ENCODE peak calls at places on chromosomes 13 and 19, in five cellular contexts. O is GM12878, T is K562, X is GM23338, S is HepG2. F is an unnamed sample.

GRCh38 chr13:108270442-108270841 is 924 bp downstream of the TNFSF13B start:
- DNase-seq in O (no peak), T (no peak), X (no peak), S (no peak), F (no peak)

GRCh38 chr19:47247308-47247990 is 8.9 kb upstream of the CCDC9 start:
- DNase-seq in O (no peak), T (peak), X (peak), S (peak), F (peak)

GRCh38 chr19:48630289-48631036 is 6.7 kb downstream of the DBP start:
- DNase-seq in O (no peak), T (no peak), X (peak), S (no peak), F (no peak)

GRCh38 chr13:30354481-30355404 is 47.4 kb upstream of the KATNAL1 start:
- DNase-seq in O (no peak), T (no peak), X (no peak), S (peak), F (no peak)

GRCh38 chr13:44266305-44266704 is 107.3 kb upstream of the SERP2 start:
- DNase-seq in O (no peak), T (no peak), X (peak), S (no peak), F (no peak)

GRCh38 chr19:23436944-23437343 is 41.7 kb upstream of the ZNF91 start:
- DNase-seq in O (no peak), T (peak), X (peak), S (no peak), F (peak)

GRCh38 chr19:16327501-16327900 is 2.9 kb downstream of the KLF2 start:
- DNase-seq in O (no peak), T (no peak), X (no peak), S (no peak), F (no peak)

GRCh38 chr13:25679936-25680335 is 308.2 kb downstream of the ATP8A2 start:
- DNase-seq in O (no peak), T (no peak), X (no peak), S (no peak), F (no peak)

GRCh38 chr13:78100481-78100880 is 181.8 kb upstream of the EDNRB start:
- DNase-seq in O (no peak), T (no peak), X (no peak), S (no peak), F (no peak)

GRCh38 chr13:28282451-28282850 is 144.1 kb downstream of the PAN3 start:
- DNase-seq in O (peak), T (no peak), X (no peak), S (no peak), F (no peak)

GRCh38 chr13:48281556-48281955 is 22.0 kb upstream of the RB1 start:
- DNase-seq in O (no peak), T (no peak), X (no peak), S (no peak), F (no peak)

GRCh38 chr19:9796113-9796773 is 22.6 kb downstream of the FBXL12 start:
- DNase-seq in O (peak), T (peak), X (peak), S (peak), F (peak)

GRCh38 chr13:27007166-27007565 is 164.4 kb downstream of the USP12 start:
- DNase-seq in O (no peak), T (no peak), X (peak), S (no peak), F (no peak)

GRCh38 chr13:111337206-111337605 is 16.8 kb downstream of the TEX29 start:
- DNase-seq in O (no peak), T (no peak), X (no peak), S (no peak), F (no peak)

GRCh38 chr19:21430674-21431073 is 33.7 kb downstream of the ZNF493 start:
- DNase-seq in O (no peak), T (no peak), X (no peak), S (no peak), F (no peak)

GRCh38 chr13:26011996-26012688 is 39.7 kb downstream of the SHISA2 start:
- DNase-seq in O (no peak), T (no peak), X (peak), S (no peak), F (no peak)

GRCh38 chr19:41701401-41702075 is 6.9 kb upstream of the CEACAM5 start:
- DNase-seq in O (no peak), T (no peak), X (peak), S (no peak), F (peak)

GRCh38 chr19:46206176-46206575 is 23.4 kb upstream of the IGFL1 start:
- DNase-seq in O (no peak), T (no peak), X (no peak), S (no peak), F (peak)

GRCh38 chr13:66657165-66657895 is 572.8 kb downstream of the PCDH9 start:
- DNase-seq in O (no peak), T (no peak), X (peak), S (peak), F (peak)

GRCh38 chr19:3474015-3474414 is 6.3 kb downstream of the SMIM24 start:
- DNase-seq in O (no peak), T (no peak), X (no peak), S (no peak), F (no peak)

GRCh38 chr19:45729774-45730388 is 815 bp downstream of the FBXO46 start:
- DNase-seq in O (peak), T (no peak), X (peak), S (no peak), F (no peak)

GRCh38 chr13:45055198-45055901 is 65.0 kb upstream of the GTF2F2 start:
- DNase-seq in O (peak), T (no peak), X (no peak), S (no peak), F (peak)

GRCh38 chr19:46015080-46015960 is 7.5 kb downstream of the PGLYRP1 start:
- DNase-seq in O (no peak), T (peak), X (peak), S (no peak), F (peak)

GRCh38 chr13:70894258-70894657 is 786.0 kb upstream of the KLHL1 start:
- DNase-seq in O (no peak), T (no peak), X (peak), S (no peak), F (no peak)

GRCh38 chr19:33620611-33621010 is 1.1 kb upstream of the CHST8 start:
- DNase-seq in O (no peak), T (no peak), X (no peak), S (no peak), F (no peak)

GRCh38 chr13:79989251-79989661 is 351.7 kb downstream of the SPRY2 start:
- DNase-seq in O (no peak), T (no peak), X (no peak), S (no peak), F (peak)

GRCh38 chr13:66887088-66887487 is 343.0 kb downstream of the PCDH9 start:
- DNase-seq in O (peak), T (no peak), X (no peak), S (no peak), F (no peak)

GRCh38 chr19:3178377-3178972 is at the start of gene S1PR4:
- DNase-seq in O (no peak), T (no peak), X (no peak), S (no peak), F (no peak)

GRCh38 chr13:22227895-22228294 is 557.0 kb downstream of the FGF9 start:
- DNase-seq in O (peak), T (no peak), X (no peak), S (no peak), F (no peak)

GRCh38 chr13:110388141-110388943 is 81.3 kb downstream of the COL4A2 start:
- DNase-seq in O (no peak), T (no peak), X (peak), S (no peak), F (no peak)

GRCh38 chr13:74573654-74574053 is 439.4 kb upstream of the KLF12 start:
- DNase-seq in O (no peak), T (peak), X (peak), S (peak), F (no peak)

GRCh38 chr13:78875792-78876580 is 217.0 kb upstream of the OBI1 start:
- DNase-seq in O (no peak), T (no peak), X (peak), S (no peak), F (no peak)

GRCh38 chr19:32976223-32976805 is 4.3 kb downstream of the FAAP24 start:
- DNase-seq in O (no peak), T (peak), X (peak), S (peak), F (peak)

GRCh38 chr13:100519626-100520025 is 69.0 kb downstream of the GGACT start:
- DNase-seq in O (no peak), T (no peak), X (no peak), S (no peak), F (no peak)

GRCh38 chr13:45121421-45121820 is 1.1 kb downstream of the GTF2F2 start:
- DNase-seq in O (no peak), T (no peak), X (peak), S (peak), F (peak)

GRCh38 chr13:36310417-36311108 is 12.9 kb upstream of the CCDC169 start:
- DNase-seq in O (no peak), T (peak), X (no peak), S (no peak), F (no peak)

GRCh38 chr13:98576215-98576945 is 527 bp downstream of the STK24 start:
- DNase-seq in O (no peak), T (peak), X (peak), S (no peak), F (no peak)

GRCh38 chr19:29942404-29943261 is 594 bp downstream of the URI1 start:
- DNase-seq in O (no peak), T (peak), X (peak), S (peak), F (peak)

GRCh38 chr19:28827382-28827781 is 385.6 kb downstream of the UQCRFS1 start:
- DNase-seq in O (no peak), T (no peak), X (no peak), S (no peak), F (no peak)

GRCh38 chr13:40159736-40160135 is 504.3 kb downstream of the COG6 start:
- DNase-seq in O (no peak), T (no peak), X (no peak), S (no peak), F (no peak)
- H3K27ac ChIP-seq in O (no peak), T (no peak), X (no peak), S (no peak), F (no peak)

DNA sequence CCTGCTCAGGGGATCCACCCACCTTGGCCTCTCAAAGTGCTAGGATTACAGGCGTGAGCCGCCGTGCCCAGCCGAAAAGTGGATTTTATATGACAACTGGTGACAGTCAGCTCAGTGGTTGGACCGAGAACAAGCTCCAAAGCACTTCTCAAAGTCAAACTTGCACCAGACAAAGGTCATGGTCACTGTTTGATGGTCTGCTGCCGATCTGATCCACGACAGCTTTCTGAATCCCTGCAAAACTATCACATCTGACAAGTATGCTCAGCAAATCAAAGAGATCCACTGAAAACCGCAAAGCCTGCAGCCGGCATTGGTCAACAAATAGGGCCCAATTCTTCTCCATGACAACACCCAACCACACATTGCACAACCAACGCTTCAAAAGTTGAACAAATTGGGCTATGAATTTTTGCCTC is 21.6 kb upstream of the NAA16 start:
- DNase-seq in O (no peak), T (no peak), X (no peak), S (peak), F (no peak)
- TF ChIP-seq JUNB in O (no peak), T (no peak), X (no peak), S (no peak), F (no peak)

GRCh38 chr19:40397568-40397906 is 7.6 kb upstream of the HIPK4 start:
- DNase-seq in O (no peak), T (no peak), X (no peak), S (no peak), F (no peak)
- H3K27ac ChIP-seq in O (no peak), T (no peak), X (no peak), S (no peak), F (no peak)

GRCh38 chr13:50951366-50951765 is 41.8 kb downstream of the RNASEH2B start:
- DNase-seq in O (no peak), T (no peak), X (no peak), S (no peak), F (no peak)

GRCh38 chr13:50950808-50951207 is 41.2 kb downstream of the RNASEH2B start:
- DNase-seq in O (no peak), T (no peak), X (no peak), S (no peak), F (no peak)

GRCh38 chr13:50945669-50946068 is 36.1 kb downstream of the RNASEH2B start:
- DNase-seq in O (no peak), T (no peak), X (no peak), S (no peak), F (no peak)

GRCh38 chr13:50942630-50943311 is 33.2 kb downstream of the RNASEH2B start:
- DNase-seq in O (no peak), T (no peak), X (peak), S (no peak), F (no peak)

DNA sequence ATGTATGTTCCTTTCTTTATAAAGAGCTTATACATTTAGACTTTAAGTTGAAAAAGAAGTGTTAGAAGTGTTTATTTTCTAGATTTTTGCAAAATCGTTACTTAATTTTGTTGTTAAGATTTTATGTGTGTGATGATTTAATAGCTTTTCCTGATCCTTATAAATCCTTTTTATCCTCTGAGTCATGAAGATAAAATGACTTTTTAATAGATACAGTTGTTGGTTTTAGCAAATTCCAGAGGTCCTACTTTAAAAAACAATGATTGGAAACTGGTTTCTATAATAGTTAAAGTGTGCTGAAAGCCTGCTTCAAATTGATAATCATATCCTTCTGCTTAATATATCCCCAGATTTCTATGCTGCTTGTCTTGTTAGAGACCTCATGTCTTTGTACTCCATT is 39.0 kb downstream of the RNASEH2B start:
- DNase-seq in O (no peak), T (no peak), X (no peak), S (no peak), F (no peak)
- TF ChIP-seq JUNB in O (no peak), T (no peak), X (no peak), S (no peak), F (no peak)

GRCh38 chr19:39449116-39449797 is 3.9 kb downstream of the SUPT5H start:
- DNase-seq in O (no peak), T (no peak), X (no peak), S (no peak), F (no peak)

GRCh38 chr19:39445258-39446071 is at the start of gene SUPT5H:
- DNase-seq in O (peak), T (peak), X (peak), S (peak), F (peak)

GRCh38 chr19:39446365-39447084 is 1.1 kb downstream of the SUPT5H start:
- DNase-seq in O (no peak), T (no peak), X (no peak), S (no peak), F (no peak)

GRCh38 chr19:39444598-39445257 is 654 bp upstream of the SUPT5H start:
- DNase-seq in O (no peak), T (no peak), X (peak), S (no peak), F (no peak)

DNA sequence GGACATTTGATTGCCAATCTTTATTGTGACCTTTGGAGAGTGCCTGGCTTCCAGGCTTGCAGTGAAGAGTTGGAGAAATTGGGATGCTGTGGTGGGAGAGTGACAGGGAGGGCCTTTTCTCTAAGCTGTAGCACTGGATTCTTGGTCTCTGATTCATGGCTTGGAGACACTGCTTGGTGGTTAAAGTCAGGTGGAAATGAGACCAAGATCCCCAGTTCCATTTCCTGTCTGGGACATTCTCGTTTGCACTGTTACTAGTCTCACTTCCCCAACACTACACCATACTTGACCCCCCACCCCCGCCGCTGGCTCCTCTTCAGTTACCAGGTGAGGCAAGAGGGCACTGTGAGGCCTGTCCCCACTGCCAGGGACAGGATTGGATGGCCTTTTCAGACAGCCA is 2.9 kb downstream of the SUPT5H start:
- DNase-seq in O (no peak), T (no peak), X (no peak), S (no peak), F (no peak)
- H3K27ac ChIP-seq in O (no peak), T (no peak), X (peak), S (no peak), F (no peak)